ENCODE peak calls at places on chromosomes 16 and 17, in six cellular contexts. Y is GM23338, W is sigmoid colon, P is suprapubic skin, I is K562, G is stomach. K is an unnamed sample. For H3K4me1, the result is how much of the 10 kb centered on the place peaks cover.

GRCh38 chr17:28741358-28742349 is 2.2 kb upstream of the TRAF4 start:
- DNase-seq in G (no peak), I (peak), P (no peak), Y (no peak), W (no peak), K (no peak)

GRCh38 chr16:49463529-49463928 is 89.9 kb downstream of the C16orf78 start:
- DNase-seq in Y (no peak), I (no peak), G (peak), W (peak), P (peak), K (no peak)

GRCh38 chr17:62057696-62058095 is 7.4 kb downstream of the MED13 start:
- DNase-seq in G (no peak), I (no peak), W (no peak), P (no peak), Y (no peak), K (no peak)

GRCh38 chr17:67245694-67246397 is 850 bp upstream of the HELZ start:
- DNase-seq in I (peak), W (no peak), Y (peak), G (peak), P (no peak), K (no peak)

GRCh38 chr17:63329876-63330275 is 116.2 kb downstream of the CYB561 start:
- DNase-seq in W (no peak), Y (no peak), P (no peak), I (no peak), G (no peak), K (no peak)

GRCh38 chr17:45283711-45284110 is 21.8 kb upstream of the SPATA32 start:
- DNase-seq in Y (no peak), P (no peak), G (no peak), W (no peak), I (no peak), K (no peak)

GRCh38 chr16:77571463-77571862 is 136.6 kb upstream of the ADAMTS18 start:
- DNase-seq in G (no peak), P (no peak), Y (no peak), W (no peak), I (no peak), K (no peak)

GRCh38 chr17:61467416-61468262 is 15.4 kb downstream of the TBX4 start:
- DNase-seq in Y (peak), I (peak), P (no peak), G (peak), W (peak), K (peak)

GRCh38 chr17:4174556-4174955 is 31.6 kb downstream of the CYB5D2 start:
- DNase-seq in Y (no peak), I (no peak), P (no peak), W (no peak), G (no peak), K (no peak)

GRCh38 chr17:28686296-28686695 is 24.3 kb downstream of the SUPT6H start:
- DNase-seq in W (no peak), P (no peak), Y (no peak), G (no peak), I (no peak), K (no peak)

GRCh38 chr17:42039794-42040763 is 10.3 kb downstream of the C17orf113 start:
- DNase-seq in P (no peak), Y (no peak), I (no peak), W (no peak), G (no peak), K (no peak)

GRCh38 chr17:47726796-47727703 is 6.0 kb upstream of the TBX21 start:
- DNase-seq in P (no peak), I (no peak), Y (no peak), W (no peak), G (no peak), K (no peak)

DNA sequence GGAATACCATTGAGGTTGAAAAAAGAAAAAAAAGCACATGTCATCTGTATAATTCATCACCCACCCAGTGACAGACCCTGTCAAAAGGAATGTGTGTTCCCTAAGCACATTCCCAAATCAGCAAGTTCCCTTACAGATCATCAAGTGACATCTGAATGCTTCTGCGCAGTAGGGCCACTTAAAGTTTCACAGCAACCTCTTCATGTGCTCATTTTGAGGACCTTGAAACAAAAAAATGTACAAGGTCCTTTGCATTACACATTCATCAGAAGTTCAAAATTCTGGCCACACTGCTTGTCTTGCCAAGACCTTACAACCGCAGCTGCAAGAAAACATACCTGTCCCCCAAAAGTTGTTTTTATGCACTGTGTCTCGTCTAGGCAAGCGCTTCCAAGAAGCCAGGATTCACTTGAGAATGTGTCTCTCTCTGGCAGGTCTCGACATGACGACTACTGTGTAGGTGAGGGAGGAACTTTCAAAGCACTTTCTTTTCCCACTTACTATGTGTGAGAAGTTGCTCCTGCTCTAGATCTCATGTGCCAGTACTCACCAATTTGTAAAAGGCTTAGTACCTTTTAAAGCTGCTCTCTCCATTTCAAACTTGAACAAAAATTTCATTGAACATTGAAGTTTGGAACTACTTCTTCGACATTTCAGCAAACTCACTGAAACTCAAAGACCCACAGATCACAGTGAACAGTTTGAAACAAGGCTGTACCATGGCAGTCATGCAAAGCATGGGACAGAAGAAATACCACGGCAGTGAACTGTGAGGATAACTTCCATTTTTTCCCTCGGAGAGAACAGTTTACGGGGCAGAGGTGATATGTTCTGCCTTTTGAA is 4.3 kb upstream of the POLG2 start:
- DNase-seq in P (no peak), I (no peak), Y (no peak), W (no peak), G (no peak), K (no peak)
- TF ChIP-seq POLR2AphosphoS5 in P (no peak), I (no peak), Y (no peak), W (no peak), G (peak), K (peak)

DNA sequence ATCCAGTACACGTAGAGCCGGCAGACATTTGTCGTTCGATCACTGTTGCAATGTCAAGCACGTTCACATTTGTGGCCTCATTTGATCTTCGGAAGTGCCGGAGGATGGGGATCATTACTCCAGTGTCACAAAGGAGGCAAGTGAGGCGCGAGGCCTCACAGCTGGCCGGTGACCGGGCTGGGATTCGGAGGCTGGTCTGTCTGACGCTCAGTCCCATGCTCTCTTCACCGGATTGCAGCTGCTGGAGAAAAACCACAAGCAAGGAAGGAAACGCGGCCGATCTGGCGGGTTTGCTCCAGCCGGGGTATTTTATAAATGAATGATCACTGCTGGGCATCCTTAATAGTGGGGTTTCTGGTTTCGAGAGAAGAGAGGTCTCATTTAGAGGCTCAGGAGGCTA is 127.8 kb downstream of the OR1D5 start:
- DNase-seq in Y (no peak), P (no peak), G (no peak), W (no peak), I (no peak), K (no peak)
- H3K4me1 ChIP-seq in Y (under half), P (under half), G (under half), W (under half), I (under half), K (under half)

DNA sequence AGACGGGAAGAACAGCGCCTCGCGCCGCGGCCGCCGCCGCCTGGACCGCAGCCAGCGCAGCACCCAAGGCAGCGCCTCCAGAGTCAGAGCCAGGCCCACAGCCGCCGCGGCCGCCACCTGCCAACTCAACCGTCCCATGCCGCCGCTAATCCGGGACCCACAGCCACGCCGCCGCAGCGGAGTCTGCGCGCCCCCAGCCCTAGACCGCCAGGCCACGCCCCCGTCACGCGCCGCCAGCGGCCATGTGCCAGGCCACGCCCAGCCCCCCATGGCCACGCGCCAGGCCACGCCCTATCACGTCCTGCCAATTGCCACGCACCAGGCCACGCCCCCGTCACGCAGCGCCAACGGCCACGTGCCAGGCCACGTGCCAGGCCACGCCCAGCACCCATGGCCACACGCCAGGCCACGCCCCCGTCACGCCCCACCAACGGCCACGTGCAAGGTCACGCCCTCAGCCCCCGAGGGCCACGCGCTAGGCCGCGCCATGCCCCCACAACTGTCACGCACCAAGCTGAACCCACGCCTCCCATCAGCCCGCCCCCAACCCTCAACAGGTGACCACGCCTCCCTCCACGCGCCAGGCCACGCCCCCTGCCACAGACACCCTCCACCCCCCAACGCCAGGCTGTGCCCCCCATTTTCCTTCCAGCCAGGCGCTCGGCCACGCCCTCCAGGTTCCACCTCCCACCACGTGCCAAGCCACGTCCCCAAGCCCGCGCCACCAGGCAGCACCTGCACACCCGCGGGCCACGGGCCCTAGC is at the start of gene PLD6:
- DNase-seq in G (peak), Y (no peak), W (peak), P (peak), I (peak), K (peak)
- TF ChIP-seq POLR2AphosphoS5 in G (peak), Y (no peak), W (peak), P (peak), I (no peak), K (peak)

DNA sequence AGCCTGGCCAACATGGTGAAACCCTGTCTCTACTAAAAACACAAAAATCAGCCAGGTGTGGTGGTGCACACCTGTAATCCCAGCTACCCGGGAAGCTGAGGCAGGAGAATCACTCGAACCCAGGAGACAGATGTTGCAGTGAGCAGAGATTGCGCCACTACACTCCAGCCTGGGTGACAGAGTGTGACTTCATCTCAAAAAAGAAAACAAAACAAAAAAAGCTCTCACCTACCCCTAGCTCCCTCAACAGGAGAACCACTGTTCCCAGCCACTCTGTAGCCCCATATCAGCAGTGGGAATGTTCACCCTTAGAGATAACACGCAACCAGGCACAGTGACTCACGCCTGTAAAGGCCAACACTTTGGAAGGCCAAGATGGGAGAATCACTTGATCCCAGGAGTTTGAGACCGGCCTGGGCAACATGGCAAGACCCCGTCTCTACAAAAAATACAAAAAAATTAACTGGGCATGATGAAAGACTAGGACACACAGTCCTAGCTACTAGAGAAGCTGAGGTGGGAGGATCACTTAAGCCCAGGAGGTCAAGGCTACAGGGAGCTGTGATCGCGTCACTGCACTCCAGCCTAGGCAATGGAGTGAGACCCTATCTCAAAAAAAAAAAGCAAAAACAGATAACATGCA is 5.4 kb downstream of the TMC8 start:
- DNase-seq in Y (no peak), P (no peak), G (no peak), W (no peak), I (peak), K (no peak)
- H3K4me1 ChIP-seq in Y (under half), P (under half), G (under half), W (under half), I (half or more), K (under half)

DNA sequence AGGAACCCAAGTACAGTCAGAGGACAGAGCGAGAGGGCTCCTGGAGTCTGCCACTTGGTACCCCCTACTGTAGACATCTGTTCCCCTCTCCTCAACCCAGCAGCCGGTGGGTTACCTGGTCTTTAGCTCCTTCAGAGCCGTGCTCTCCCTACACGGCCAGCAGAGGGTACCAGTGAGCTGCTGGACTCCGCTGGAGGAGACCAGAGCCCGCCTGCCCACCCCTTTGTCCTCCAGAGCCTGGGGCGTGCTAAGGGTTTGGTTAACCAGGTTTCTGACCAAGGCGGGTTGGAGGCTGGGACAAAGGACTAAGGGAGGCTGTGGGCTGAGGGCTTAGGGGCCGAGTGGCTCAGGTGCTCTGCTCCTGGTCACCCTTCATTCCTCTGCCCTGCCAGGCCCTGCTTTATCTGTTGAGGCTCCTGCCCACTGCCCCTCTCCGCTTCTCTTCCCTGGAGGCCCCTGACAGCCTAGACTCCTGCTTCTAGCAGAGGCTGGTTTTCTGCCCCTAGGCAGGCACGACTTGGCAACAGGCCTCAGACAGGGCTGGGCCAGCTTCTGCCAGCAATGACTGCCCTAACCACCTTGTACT is 2.7 kb upstream of the HSD11B2 start:
- DNase-seq in G (peak), I (peak), W (peak), P (no peak), Y (peak), K (peak)
- TF ChIP-seq POLR2AphosphoS5 in G (no peak), I (no peak), W (no peak), P (no peak), Y (no peak), K (peak)

K was measured in breast epithelium.